ENCODE peak calls at places on chromosomes 1 and 21, in four cellular contexts. F, T, Y and K are unnamed samples.

GRCh38 chr21:46000182-46000730 is 18.7 kb downstream of the COL6A1 start:
- DNase-seq in F (peak; percentile 17), T (no peak), Y (peak; percentile 35), K (no peak)

GRCh38 chr1:219801433-219801832 is 126.9 kb downstream of the SLC30A10 start:
- DNase-seq in F (no peak), T (no peak), Y (no peak), K (no peak)

GRCh38 chr1:31987231-31987630 is 26.4 kb upstream of the KHDRBS1 start:
- DNase-seq in F (no peak), T (no peak), Y (no peak), K (no peak)

GRCh38 chr1:11558286-11558685 is 79.3 kb downstream of the DISP3 start:
- DNase-seq in F (no peak), T (no peak), Y (no peak), K (no peak)

GRCh38 chr1:156076609-156077429 is 5.4 kb downstream of the MEX3A start:
- DNase-seq in F (peak; percentile 43), T (no peak), Y (peak; percentile 51), K (no peak)

GRCh38 chr1:203327684-203328457 is 22.6 kb downstream of the BTG2 start:
- DNase-seq in F (peak; percentile 63), T (no peak), Y (no peak), K (peak; percentile 69)

GRCh38 chr1:190138711-190139110 is 339.0 kb downstream of the BRINP3 start:
- DNase-seq in F (no peak), T (no peak), Y (no peak), K (no peak)

GRCh38 chr1:25501235-25502058 is 42.0 kb upstream of the LDLRAP1 start:
- DNase-seq in F (no peak), T (no peak), Y (peak; percentile 18), K (peak; percentile 65)

GRCh38 chr1:194584052-194584451 is 1397.6 kb upstream of the B3GALT2 start:
- DNase-seq in F (no peak), T (no peak), Y (no peak), K (no peak)

GRCh38 chr1:231420299-231420958 is 1.7 kb downstream of the EGLN1 start:
- DNase-seq in F (no peak), T (no peak), Y (no peak), K (peak; percentile 42)

GRCh38 chr1:85283475-85284199 is 7.2 kb upstream of the BCL10 start:
- DNase-seq in F (no peak), T (peak; percentile 58), Y (no peak), K (no peak)

GRCh38 chr21:39656209-39656608 is 43.5 kb downstream of the B3GALT5 start:
- DNase-seq in F (no peak), T (no peak), Y (no peak), K (no peak)

GRCh38 chr1:177753655-177754054 is 216.2 kb downstream of the SEC16B start:
- DNase-seq in F (no peak), T (no peak), Y (no peak), K (no peak)

GRCh38 chr1:97013904-97014303 is 292.3 kb downstream of the PTBP2 start:
- DNase-seq in F (no peak), T (no peak), Y (no peak), K (peak; percentile 76)

GRCh38 chr1:78490861-78491310 is at the start of gene PTGFR:
- DNase-seq in F (peak; percentile 16), T (peak; percentile 41), Y (peak; percentile 51), K (peak; percentile 46)

GRCh38 chr1:47656719-47657685 is 219.2 kb downstream of the FOXD2 start:
- DNase-seq in F (peak; percentile 24), T (peak; percentile 27), Y (no peak), K (no peak)

GRCh38 chr1:1678581-1679380 is 13.8 kb downstream of the SLC35E2B start:
- DNase-seq in F (no peak), T (no peak), Y (no peak), K (peak; percentile 7)

GRCh38 chr1:77424236-77424635 is 142.4 kb downstream of the AK5 start:
- DNase-seq in F (no peak), T (no peak), Y (no peak), K (no peak)

GRCh38 chr21:25214676-25215075 is 392.6 kb downstream of the MRPL39 start:
- DNase-seq in F (no peak), T (no peak), Y (no peak), K (no peak)

GRCh38 chr21:42171091-42172053 is 47.6 kb upstream of the ABCG1 start:
- DNase-seq in F (peak; percentile 55), T (no peak), Y (no peak), K (no peak)

GRCh38 chr1:63643926-63644325 is 50.7 kb downstream of the PGM1 start:
- DNase-seq in F (peak; percentile 29), T (no peak), Y (no peak), K (no peak)

GRCh38 chr21:22421416-22422190 is 1423.4 kb downstream of the NCAM2 start:
- DNase-seq in F (no peak), T (no peak), Y (no peak), K (no peak)

GRCh38 chr1:205656236-205656635 is 24.1 kb downstream of the SLC45A3 start:
- DNase-seq in F (no peak), T (no peak), Y (no peak), K (no peak)

GRCh38 chr1:155183775-155184221 is 10.1 kb downstream of the TRIM46 start:
- DNase-seq in F (peak; percentile 12), T (peak; percentile 13), Y (no peak), K (no peak)

GRCh38 chr1:32431736-32432400 is 33.0 kb upstream of the ZBTB8B start:
- DNase-seq in F (no peak), T (no peak), Y (no peak), K (no peak)

GRCh38 chr1:46197551-46198025 is 646 bp downstream of the POMGNT1 start:
- DNase-seq in F (no peak), T (no peak), Y (no peak), K (no peak)

GRCh38 chr21:25626752-25627151 is 12.3 kb upstream of the JAM2 start:
- DNase-seq in F (peak; percentile 25), T (peak; percentile 27), Y (no peak), K (no peak)

GRCh38 chr1:194294006-194294405 is 1107.6 kb upstream of the B3GALT2 start:
- DNase-seq in F (no peak), T (no peak), Y (no peak), K (no peak)

GRCh38 chr1:117556976-117557375 is 48.9 kb upstream of the TENT5C start:
- DNase-seq in F (no peak), T (no peak), Y (no peak), K (no peak)

GRCh38 chr1:218426343-218426657 is 81.2 kb downstream of the TGFB2 start:
- DNase-seq in F (no peak), T (peak; percentile 27), Y (no peak), K (no peak)

GRCh38 chr1:29783501-29784275 is 547.4 kb downstream of the PTPRU start:
- DNase-seq in F (no peak), T (no peak), Y (no peak), K (no peak)

GRCh38 chr1:168136709-168137514 is at the start of gene GPR161:
- DNase-seq in F (peak; percentile 65), T (peak; percentile 39), Y (peak; percentile 76), K (peak; percentile 88)

GRCh38 chr1:115782571-115783281 is 14.2 kb upstream of the CASQ2 start:
- DNase-seq in F (no peak), T (no peak), Y (no peak), K (no peak)

GRCh38 chr1:179080866-179081695 is 789 bp upstream of the TOR3A start:
- DNase-seq in F (no peak), T (no peak), Y (no peak), K (no peak)

GRCh38 chr1:5830771-5831599 is 161.2 kb downstream of the NPHP4 start:
- DNase-seq in F (no peak), T (no peak), Y (no peak), K (no peak)

GRCh38 chr1:100622037-100622436 is 84.1 kb downstream of the GPR88 start:
- DNase-seq in F (no peak), T (peak; percentile 81), Y (peak; percentile 21), K (no peak)

GRCh38 chr1:6348511-6349191 is 44.9 kb downstream of the ACOT7 start:
- DNase-seq in F (peak; percentile 39), T (no peak), Y (no peak), K (peak; percentile 88)

GRCh38 chr1:37901191-37901892 is 42.0 kb upstream of the MTF1 start:
- DNase-seq in F (no peak), T (no peak), Y (no peak), K (no peak)

GRCh38 chr1:231390071-231390470 is 32.0 kb downstream of the EGLN1 start:
- DNase-seq in F (no peak), T (no peak), Y (no peak), K (peak; percentile 35)

DNA sequence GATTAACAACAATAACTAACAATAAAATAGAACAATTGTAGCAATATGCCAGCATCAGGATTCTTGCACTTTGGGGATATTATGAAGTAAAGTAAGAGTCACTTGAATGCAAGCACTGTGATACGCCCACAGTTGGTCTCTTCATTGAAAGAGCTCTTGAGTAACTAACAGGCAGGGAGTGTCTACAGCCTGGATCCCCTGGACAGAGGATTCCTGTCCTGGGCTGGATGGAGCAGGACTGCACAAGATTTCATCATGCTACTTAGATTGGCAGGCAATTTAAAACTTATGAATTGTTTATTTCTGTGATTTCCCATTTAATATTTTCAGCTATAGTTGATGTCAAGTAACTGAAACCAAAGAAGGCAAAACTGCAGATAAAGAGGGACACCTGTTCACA is 13.7 kb upstream of the KRTAP19-5 start:
- DNase-seq in F (no peak), T (no peak), Y (no peak), K (no peak)
- H3K27me3 ChIP-seq in F (no peaks in the 10 kb centered on the region), T (no peaks in the 10 kb centered on the region), Y (no peaks in the 10 kb centered on the region), K (no peaks in the 10 kb centered on the region)

GRCh38 chr1:14954210-14954609 is 199.3 kb upstream of the TMEM51 start:
- DNase-seq in F (no peak), T (no peak), Y (no peak), K (no peak)
- H3K4me1 ChIP-seq in F (peaks cover 24% of the 10 kb centered on the region), T (peaks cover 14% of the 10 kb centered on the region), Y (peaks cover 6% of the 10 kb centered on the region), K (peaks cover 20% of the 10 kb centered on the region)

GRCh38 chr1:55323760-55324159 is 108.6 kb upstream of the USP24 start:
- DNase-seq in F (no peak), T (no peak), Y (no peak), K (no peak)
- H3K27me3 ChIP-seq in F (no peaks in the 10 kb centered on the region), T (no peaks in the 10 kb centered on the region), Y (no peaks in the 10 kb centered on the region), K (no peaks in the 10 kb centered on the region)

DNA sequence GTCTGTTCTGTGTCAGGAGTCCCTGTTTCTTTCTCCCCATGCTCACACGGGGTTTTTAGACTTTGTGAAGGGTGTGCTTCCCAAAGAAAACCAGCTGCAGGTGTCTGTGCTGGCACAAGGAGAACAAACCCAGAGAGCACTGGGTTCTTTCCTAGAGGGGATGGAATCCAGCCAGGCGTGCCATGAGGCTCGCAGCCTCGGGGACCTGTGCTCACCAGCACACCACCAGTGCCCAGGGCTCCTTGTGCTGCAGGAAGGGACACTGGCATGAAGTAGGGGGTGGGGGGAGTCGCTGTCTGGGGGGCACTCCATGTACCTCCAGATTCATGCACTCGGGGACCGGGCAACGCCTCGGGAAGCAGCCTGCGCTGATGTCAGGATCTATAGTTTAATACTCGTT is 57.9 kb downstream of the AGPAT3 start:
- DNase-seq in F (no peak), T (no peak), Y (no peak), K (no peak)
- H3K4me1 ChIP-seq in F (peaks cover 98% of the 10 kb centered on the region), T (no peaks in the 10 kb centered on the region), Y (peaks cover 8% of the 10 kb centered on the region), K (peaks cover 15% of the 10 kb centered on the region)

GRCh38 chr1:17734609-17735008 is 20.5 kb upstream of the ACTL8 start:
- DNase-seq in F (no peak), T (no peak), Y (no peak), K (no peak)
- H3K27me3 ChIP-seq in F (peaks cover 53% of the 10 kb centered on the region), T (peaks cover 7% of the 10 kb centered on the region), Y (no peaks in the 10 kb centered on the region), K (no peaks in the 10 kb centered on the region)